ENCODE peak calls at places on chromosomes 7 and 10, in eight cellular contexts. L is A549, D is progenitor cell of endocrine pancreas, P is activated T-cell treated with anti-CD3 and anti-CD28 coated beads for 24 hours, O is ureter, U is GM04503, T is NCI-H774, F is NCI-H2081. E is an unnamed sample.

GRCh38 chr10:53918755-53919154 is 882.3 kb downstream of the PCDH15 start:
- DNase-seq in L (no peak), D (no peak), P (no peak), O (no peak), U (no peak), T (no peak), F (no peak), E (no peak)

GRCh38 chr7:158705234-158705890 is 758 bp upstream of the NCAPG2 start:
- DNase-seq in L (no peak), D (no peak), P (no peak), O (no peak), U (no peak), T (no peak), F (peak), E (no peak)

GRCh38 chr10:68869623-68870022 is 31.5 kb upstream of the DDX50 start:
- DNase-seq in L (no peak), D (no peak), P (no peak), O (no peak), U (peak), T (no peak), F (no peak), E (no peak)

GRCh38 chr7:1045038-1045726 is 836 bp downstream of the GPR146 start:
- DNase-seq in L (no peak), D (no peak), P (no peak), O (no peak), U (no peak), T (no peak), F (no peak), E (peak)

GRCh38 chr10:119191881-119192280 is 13.3 kb upstream of the PRDX3 start:
- DNase-seq in L (no peak), D (no peak), P (no peak), O (no peak), U (no peak), T (no peak), F (no peak), E (no peak)

GRCh38 chr7:122544463-122544862 is 154.5 kb downstream of the RNF133 start:
- DNase-seq in L (no peak), D (no peak), P (no peak), O (no peak), U (no peak), T (no peak), F (no peak), E (no peak)

GRCh38 chr10:98967601-98968000 is 268.1 kb downstream of the HPSE2 start:
- DNase-seq in L (no peak), D (no peak), P (no peak), O (no peak), U (no peak), T (no peak), F (no peak), E (no peak)

GRCh38 chr10:818010-818409 is 113.5 kb downstream of the LARP4B start:
- DNase-seq in L (no peak), D (no peak), P (no peak), O (no peak), U (no peak), T (no peak), F (no peak), E (no peak)

GRCh38 chr7:67788689-67789088 is 792.1 kb downstream of the TYW1 start:
- DNase-seq in L (no peak), D (no peak), P (no peak), O (no peak), U (no peak), T (no peak), F (peak), E (no peak)

GRCh38 chr10:106571216-106571954 is 593.1 kb downstream of the SORCS1 start:
- DNase-seq in L (no peak), D (no peak), P (no peak), O (no peak), U (no peak), T (no peak), F (no peak), E (peak)

GRCh38 chr7:2814186-2814530 is 29.9 kb downstream of the GNA12 start:
- DNase-seq in L (no peak), D (no peak), P (no peak), O (no peak), U (no peak), T (no peak), F (no peak), E (no peak)

GRCh38 chr7:5701085-5701914 is 80.2 kb downstream of the RNF216 start:
- DNase-seq in L (no peak), D (no peak), P (peak), O (no peak), U (no peak), T (no peak), F (no peak), E (no peak)

GRCh38 chr7:129351320-129351719 is 82.9 kb upstream of the STRIP2 start:
- DNase-seq in L (no peak), D (no peak), P (no peak), O (no peak), U (no peak), T (no peak), F (no peak), E (no peak)

GRCh38 chr10:48456808-48457761 is 147.8 kb downstream of the ARHGAP22 start:
- DNase-seq in L (no peak), D (no peak), P (no peak), O (peak), U (no peak), T (no peak), F (no peak), E (no peak)

GRCh38 chr10:50431791-50432190 is 180.5 kb upstream of the ASAH2 start:
- DNase-seq in L (no peak), D (no peak), P (no peak), O (no peak), U (peak), T (no peak), F (no peak), E (no peak)

GRCh38 chr10:124744688-124745055 is 494 bp upstream of the FAM53B start:
- DNase-seq in L (peak), D (no peak), P (no peak), O (no peak), U (no peak), T (no peak), F (no peak), E (peak)

GRCh38 chr7:68700414-68700813 is 897.9 kb upstream of the AUTS2 start:
- DNase-seq in L (no peak), D (no peak), P (no peak), O (no peak), U (no peak), T (no peak), F (no peak), E (no peak)

GRCh38 chr7:158299607-158300006 is 288.0 kb downstream of the PTPRN2 start:
- DNase-seq in L (no peak), D (no peak), P (no peak), O (no peak), U (no peak), T (no peak), F (no peak), E (no peak)

GRCh38 chr10:89553064-89553734 is 17.8 kb upstream of the SLC16A12 start:
- DNase-seq in L (peak), D (no peak), P (no peak), O (no peak), U (peak), T (no peak), F (no peak), E (no peak)

GRCh38 chr10:22655312-22655973 is 58.9 kb downstream of the PIP4K2A start:
- DNase-seq in L (peak), D (no peak), P (no peak), O (no peak), U (peak), T (no peak), F (no peak), E (no peak)

GRCh38 chr10:113709221-113709838 is 29.6 kb downstream of the CASP7 start:
- DNase-seq in L (no peak), D (no peak), P (no peak), O (no peak), U (peak), T (no peak), F (peak), E (no peak)

GRCh38 chr7:85593355-85593754 is 406.5 kb upstream of the SEMA3D start:
- DNase-seq in L (no peak), D (no peak), P (no peak), O (no peak), U (no peak), T (no peak), F (no peak), E (no peak)

GRCh38 chr10:44065788-44066075 is 319.2 kb downstream of the CXCL12 start:
- DNase-seq in L (no peak), D (no peak), P (no peak), O (no peak), U (no peak), T (no peak), F (no peak), E (no peak)

GRCh38 chr7:15625456-15625855 is 61.0 kb downstream of the MEOX2 start:
- DNase-seq in L (no peak), D (no peak), P (no peak), O (no peak), U (no peak), T (no peak), F (no peak), E (no peak)

E was measured in HuH-7.